ENCODE peak calls at places on chromosome 16, in five cellular contexts. K, Q, J, S and P are unnamed samples.

GRCh38 chr16:31477220-31478216 is 5.4 kb upstream of the SLC5A2 start:
- DNase-seq in K (no peak), Q (peak), J (no peak), S (peak), P (no peak)

GRCh38 chr16:4261557-4262172 is 11.2 kb downstream of the TFAP4 start:
- DNase-seq in K (no peak), Q (no peak), J (peak), S (peak), P (peak)

GRCh38 chr16:19071811-19072777 is 4.7 kb downstream of the COQ7 start:
- DNase-seq in K (no peak), Q (peak), J (no peak), S (peak), P (no peak)

GRCh38 chr16:20385844-20386832 is 18.4 kb downstream of the PDILT start:
- DNase-seq in K (peak), Q (peak), J (no peak), S (peak), P (peak)

GRCh38 chr16:21100447-21100846 is 50.2 kb downstream of the DNAH3 start:
- DNase-seq in K (no peak), Q (no peak), J (no peak), S (no peak), P (no peak)

GRCh38 chr16:48501516-48502377 is 108.2 kb downstream of the N4BP1 start:
- DNase-seq in K (peak), Q (no peak), J (no peak), S (no peak), P (no peak)

GRCh38 chr16:72865835-72866234 is 182.1 kb downstream of the ZFHX3 start:
- DNase-seq in K (no peak), Q (no peak), J (no peak), S (no peak), P (no peak)

GRCh38 chr16:85334718-85335583 is 222.7 kb upstream of the CIBAR2 start:
- DNase-seq in K (no peak), Q (peak), J (no peak), S (peak), P (no peak)

GRCh38 chr16:29848420-29849297 is 14.4 kb downstream of the CDIPT start:
- DNase-seq in K (peak), Q (peak), J (no peak), S (peak), P (no peak)

GRCh38 chr16:1078579-1079021 is 6.1 kb downstream of the SSTR5 start:
- DNase-seq in K (no peak), Q (peak), J (no peak), S (no peak), P (no peak)

GRCh38 chr16:81376880-81377279 is 62.1 kb downstream of the GAN start:
- DNase-seq in K (no peak), Q (no peak), J (no peak), S (peak), P (no peak)

GRCh38 chr16:84738255-84739038 is 38.6 kb downstream of the USP10 start:
- DNase-seq in K (peak), Q (peak), J (peak), S (peak), P (no peak)

GRCh38 chr16:10206215-10206614 is 24.0 kb upstream of the GRIN2A start:
- DNase-seq in K (no peak), Q (no peak), J (no peak), S (no peak), P (no peak)

GRCh38 chr16:2284001-2284770 is 16.3 kb upstream of the RNPS1 start:
- DNase-seq in K (no peak), Q (no peak), J (no peak), S (no peak), P (no peak)

GRCh38 chr16:88733630-88734360 is 27.5 kb downstream of the CTU2 start:
- DNase-seq in K (no peak), Q (no peak), J (no peak), S (no peak), P (no peak)

GRCh38 chr16:28188085-28188916 is 23.5 kb downstream of the XPO6 start:
- DNase-seq in K (no peak), Q (no peak), J (no peak), S (no peak), P (no peak)

GRCh38 chr16:24975428-24975889 is 39.7 kb downstream of the ARHGAP17 start:
- DNase-seq in K (no peak), Q (no peak), J (no peak), S (peak), P (no peak)

GRCh38 chr16:75225092-75225491 is 6.3 kb downstream of the CTRB1 start:
- DNase-seq in K (no peak), Q (no peak), J (no peak), S (no peak), P (no peak)

GRCh38 chr16:67653131-67654068 is 6.7 kb downstream of the ACD start:
- DNase-seq in K (no peak), Q (no peak), J (peak), S (no peak), P (no peak)

GRCh38 chr16:489606-490005 is 37.9 kb upstream of the CAPN15 start:
- DNase-seq in K (no peak), Q (no peak), J (no peak), S (no peak), P (no peak)

GRCh38 chr16:29961479-29962343 is at the start of gene TMEM219:
- DNase-seq in K (peak), Q (peak), J (peak), S (peak), P (peak)

GRCh38 chr16:17133851-17134250 is 336.9 kb downstream of the XYLT1 start:
- DNase-seq in K (no peak), Q (no peak), J (no peak), S (no peak), P (no peak)

GRCh38 chr16:71658771-71659170 is 32.8 kb downstream of the MARVELD3 start:
- DNase-seq in K (no peak), Q (peak), J (no peak), S (no peak), P (no peak)

GRCh38 chr16:80362816-80363215 is 178.0 kb upstream of the DYNLRB2 start:
- DNase-seq in K (no peak), Q (no peak), J (no peak), S (no peak), P (no peak)

GRCh38 chr16:66486773-66487579 is 59.9 kb downstream of the BEAN1 start:
- DNase-seq in K (peak), Q (no peak), J (peak), S (no peak), P (peak)

GRCh38 chr16:724188-725040 is 1.8 kb downstream of the CCDC78 start:
- DNase-seq in K (no peak), Q (no peak), J (no peak), S (peak), P (no peak)

GRCh38 chr16:10923650-10924214 is 18.5 kb downstream of the DEXI start:
- DNase-seq in K (peak), Q (no peak), J (no peak), S (no peak), P (no peak)

GRCh38 chr16:85646358-85646907 is 33.3 kb downstream of the GSE1 start:
- DNase-seq in K (no peak), Q (no peak), J (no peak), S (no peak), P (no peak)

GRCh38 chr16:4264546-4264945 is 8.3 kb downstream of the TFAP4 start:
- DNase-seq in K (no peak), Q (no peak), J (no peak), S (no peak), P (no peak)

GRCh38 chr16:28491080-28491969 is 549 bp downstream of the CLN3 start:
- DNase-seq in K (peak), Q (peak), J (no peak), S (peak), P (no peak)

GRCh38 chr16:2091722-2092620 is 43.7 kb downstream of the PKD1 start:
- DNase-seq in K (no peak), Q (peak), J (no peak), S (no peak), P (no peak)

GRCh38 chr16:66503030-66503429 is 46.9 kb downstream of the TK2 start:
- DNase-seq in K (peak), Q (no peak), J (no peak), S (no peak), P (no peak)

GRCh38 chr16:85986931-85987749 is 88.2 kb downstream of the IRF8 start:
- DNase-seq in K (peak), Q (peak), J (no peak), S (peak), P (no peak)

GRCh38 chr16:84647830-84648594 is at the start of gene KLHL36:
- DNase-seq in K (peak), Q (peak), J (no peak), S (peak), P (peak)

GRCh38 chr16:56603589-56603988 is 4.8 kb upstream of the MT2A start:
- DNase-seq in K (no peak), Q (peak), J (no peak), S (no peak), P (no peak)
- TF ChIP-seq CTCF in K (no peak), Q (peak), J (peak), S (peak), P (peak)

DNA sequence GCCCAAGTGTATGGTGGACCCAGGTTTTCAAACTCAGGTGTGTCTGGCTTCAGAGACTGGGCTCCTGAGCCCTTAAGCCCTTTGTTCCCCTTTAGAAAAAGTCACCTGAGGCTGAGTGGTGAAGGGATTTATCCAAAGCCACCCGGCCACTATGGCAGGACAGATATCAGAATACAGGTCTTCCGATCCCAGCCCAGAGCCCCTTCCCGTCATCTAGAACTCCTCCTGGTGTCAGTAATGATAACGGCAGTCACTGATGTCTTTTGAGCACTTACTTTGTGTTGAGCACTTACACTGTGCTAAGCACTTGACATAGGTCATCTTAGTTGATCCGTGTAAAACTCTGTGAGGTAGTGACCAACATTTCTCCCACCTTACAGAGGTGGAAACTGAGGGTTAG is 16.6 kb downstream of the NOD2 start:
- DNase-seq in K (no peak), Q (no peak), J (no peak), S (no peak), P (no peak)
- TF ChIP-seq CTCF in K (no peak), Q (no peak), J (no peak), S (no peak), P (no peak)

DNA sequence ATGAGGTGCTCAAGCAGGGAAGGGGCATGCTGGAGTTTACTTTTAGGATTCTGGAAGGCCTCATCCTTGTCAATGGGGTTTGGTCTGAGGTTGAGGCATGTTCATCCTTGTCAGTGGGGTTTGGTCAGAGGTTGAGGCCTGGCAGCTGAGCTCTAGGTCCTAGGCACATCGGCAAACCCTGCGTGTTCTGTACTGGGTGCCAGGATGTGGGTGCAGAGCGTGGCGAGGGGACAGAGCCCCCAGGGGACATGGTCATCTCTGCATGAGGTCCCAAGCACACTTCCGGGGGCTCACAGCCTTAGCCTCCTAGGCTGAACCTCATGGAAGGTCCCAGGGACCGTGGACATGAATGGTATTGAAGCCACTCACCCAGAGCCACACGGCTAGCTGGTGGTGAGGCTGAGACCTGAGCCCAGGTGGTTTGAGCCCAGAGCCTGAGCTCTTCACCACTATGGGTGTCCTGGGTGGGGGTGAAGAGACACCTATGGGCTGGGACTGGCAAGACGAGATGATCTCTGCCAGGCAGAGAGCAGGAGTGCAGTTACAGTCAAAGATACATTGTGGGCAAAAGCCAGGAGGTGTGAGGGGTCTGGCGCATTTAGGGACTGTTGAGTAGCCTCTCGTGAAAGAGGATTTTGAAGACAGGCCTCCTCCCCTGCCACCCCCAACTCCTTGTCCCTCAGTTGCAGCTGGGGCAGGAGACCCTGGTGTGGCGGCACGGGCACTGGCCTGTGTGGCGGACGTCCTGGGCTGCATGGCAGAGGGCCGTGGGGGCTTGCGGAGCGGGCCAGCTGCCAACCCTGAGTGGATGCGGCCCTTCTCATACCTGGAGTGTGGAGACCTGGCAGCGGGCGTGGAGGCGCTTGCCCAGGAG is 19.3 kb downstream of the FCSK start:
- DNase-seq in K (no peak), Q (no peak), J (no peak), S (no peak), P (no peak)
- TF ChIP-seq CTCF in K (no peak), Q (no peak), J (no peak), S (no peak), P (no peak)

DNA sequence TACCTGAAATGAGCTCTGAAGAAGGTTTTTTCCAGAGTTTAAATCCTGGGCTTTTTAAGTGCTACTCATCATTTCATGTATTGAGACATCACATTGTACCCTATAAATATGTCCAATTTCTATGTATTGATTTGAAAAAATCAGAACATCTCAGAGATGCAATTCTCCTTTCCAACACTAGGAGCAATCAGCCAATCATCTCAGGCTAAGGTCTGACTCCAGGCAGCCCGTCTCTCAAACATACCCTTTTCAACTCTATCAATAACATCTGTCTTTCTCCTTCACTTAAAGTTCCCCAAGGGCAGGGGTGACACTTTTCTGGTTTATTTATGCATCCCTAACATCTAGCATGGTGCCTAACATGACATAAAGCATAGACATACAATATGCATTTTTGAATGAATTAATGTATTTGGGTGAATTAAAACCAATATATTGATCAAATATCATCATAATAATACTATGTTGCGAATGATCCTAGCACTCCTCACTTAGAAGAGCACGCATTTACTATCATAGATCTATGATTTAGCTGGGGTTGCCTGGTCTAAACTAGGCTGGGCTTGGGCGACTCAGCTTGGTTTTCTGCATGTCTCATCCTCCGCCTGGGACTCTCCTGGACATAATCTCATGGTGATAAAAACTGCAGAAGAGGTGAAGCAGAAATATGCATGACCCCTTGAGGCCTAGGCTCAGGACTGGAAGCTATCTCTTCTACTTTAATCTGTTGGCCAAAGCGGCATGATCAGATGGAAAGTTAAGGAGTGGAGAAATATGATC is 5.2 kb upstream of the CDH11 start:
- DNase-seq in K (no peak), Q (no peak), J (no peak), S (no peak), P (no peak)
- TF ChIP-seq CTCF in K (no peak), Q (no peak), J (peak), S (peak), P (peak)